ENCODE peak calls at places on chromosomes 12 and 14, in seven cellular contexts. X is GM23248, D is body of pancreas, P is A673, C is BJ, M is MM.1S, L is DND-41. Q is an unnamed sample.

GRCh38 chr12:72448089-72448488 is 175.9 kb downstream of the TRHDE start:
- DNase-seq in X (no peak), D (no peak), P (peak), M (no peak), L (no peak), C (no peak), Q (peak)

GRCh38 chr14:67514650-67515385 is 18.3 kb upstream of the PLEKHH1 start:
- DNase-seq in M (peak), X (peak), L (peak), D (peak), P (peak), C (no peak), Q (no peak)

GRCh38 chr12:9736931-9737705 is 4.2 kb upstream of the CLECL1 start:
- DNase-seq in L (no peak), P (no peak), M (no peak), C (no peak), D (no peak), X (no peak), Q (no peak)

GRCh38 chr12:51349026-51349425 is 2.5 kb upstream of the CELA1 start:
- DNase-seq in L (no peak), D (no peak), P (no peak), X (peak), M (no peak), C (peak), Q (no peak)

GRCh38 chr12:126483145-126484068 is 1418.2 kb downstream of the AACS start:
- DNase-seq in D (no peak), C (peak), L (no peak), X (peak), M (no peak), P (peak), Q (peak)

GRCh38 chr12:122336015-122336946 is 70.0 kb upstream of the VPS33A start:
- DNase-seq in C (no peak), M (no peak), P (peak), X (peak), D (peak), L (peak), Q (no peak)

GRCh38 chr12:77382096-77382742 is 316.9 kb upstream of the E2F7 start:
- DNase-seq in D (no peak), P (no peak), L (no peak), M (no peak), X (peak), C (no peak), Q (no peak)

GRCh38 chr14:69880051-69880487 is 853 bp downstream of the SMOC1 start:
- DNase-seq in M (peak), X (peak), C (no peak), P (no peak), L (no peak), D (no peak), Q (no peak)

GRCh38 chr14:73717998-73718741 is 4.0 kb upstream of the PNMA1 start:
- DNase-seq in D (no peak), X (no peak), C (no peak), P (no peak), M (no peak), L (no peak), Q (no peak)

GRCh38 chr12:85866929-85867776 is 6.9 kb upstream of the NTS start:
- DNase-seq in X (peak), M (peak), C (no peak), P (peak), L (no peak), D (peak), Q (peak)

GRCh38 chr14:64738306-64738879 is 34.2 kb downstream of the PLEKHG3 start:
- DNase-seq in D (no peak), L (no peak), X (no peak), P (no peak), C (no peak), M (no peak), Q (no peak)

GRCh38 chr14:102949801-102950451 is 27.5 kb downstream of the AMN start:
- DNase-seq in P (no peak), C (no peak), M (no peak), X (peak), L (no peak), D (peak), Q (no peak)

DNA sequence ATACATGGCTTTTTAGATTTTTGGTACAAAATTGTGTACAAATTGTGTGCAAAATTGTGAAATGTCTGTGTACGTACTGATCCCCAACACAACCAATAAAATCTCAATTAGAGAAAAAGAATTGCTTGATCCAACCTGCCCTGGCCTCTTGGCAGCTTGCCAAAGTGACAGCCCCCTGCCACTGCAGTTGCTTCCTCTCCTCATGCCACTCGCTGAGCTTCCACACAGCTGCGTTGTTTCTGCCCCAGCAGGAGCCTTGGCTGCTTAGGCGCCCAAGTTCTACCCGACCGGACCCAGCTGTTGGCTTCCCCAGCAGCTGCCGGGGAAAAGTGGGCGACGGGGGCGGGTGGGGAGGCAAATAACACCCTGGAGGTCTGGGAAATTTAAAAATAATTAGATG is 171.9 kb upstream of the ATF7IP start:
- DNase-seq in L (no peak), C (no peak), D (no peak), M (no peak), P (peak), X (no peak), Q (peak)
- H3K4me3 ChIP-seq in L (no peak), C (no peak), D (no peak), M (no peak), P (no peak), X (no peak), Q (no peak)

DNA sequence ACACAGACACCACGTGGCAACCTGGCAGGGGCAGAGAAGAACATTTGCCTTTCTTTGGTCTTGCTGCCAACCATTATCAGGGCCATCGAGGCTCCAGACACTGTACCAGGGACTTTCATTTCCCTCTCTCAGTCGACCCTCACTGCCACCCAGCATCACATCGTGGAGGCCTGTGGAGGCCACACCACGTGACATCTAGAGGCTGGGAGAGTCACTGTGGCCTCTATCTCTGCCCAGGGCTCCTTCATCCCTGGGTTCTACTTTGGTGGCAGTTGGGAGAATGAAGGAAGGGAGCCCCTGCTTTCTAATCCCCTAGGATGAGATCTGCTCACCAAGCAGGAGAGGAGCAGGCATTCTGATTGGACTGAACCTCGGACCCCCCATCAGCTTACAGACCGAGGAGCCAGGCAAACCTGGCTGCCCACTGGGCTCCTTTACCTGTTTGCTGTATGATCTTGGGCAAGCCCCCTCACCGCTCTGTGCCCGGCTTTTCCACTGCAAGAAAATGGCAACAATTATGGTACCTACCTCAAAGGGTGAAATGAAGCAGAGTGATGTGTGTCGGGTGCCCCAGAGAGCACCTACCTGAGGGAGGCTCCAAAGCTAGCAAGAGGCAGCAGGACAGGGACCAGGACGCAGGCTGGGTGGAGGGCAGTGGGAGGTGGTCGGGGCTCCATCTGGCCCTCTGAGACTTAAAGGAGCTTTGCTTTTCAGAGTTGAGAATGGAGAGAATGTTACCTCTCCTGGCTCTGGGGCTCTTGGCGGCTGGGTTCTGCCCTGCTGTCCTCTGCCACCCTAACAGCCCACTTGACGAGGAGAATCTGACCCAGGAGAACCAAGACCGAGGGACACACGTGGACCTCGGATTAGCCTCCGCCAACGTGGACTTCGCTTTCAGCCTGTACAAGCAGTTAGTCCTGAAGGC is 1.8 kb downstream of the SERPINA3 start:
- DNase-seq in C (no peak), X (no peak), M (no peak), D (no peak), L (no peak), P (no peak), Q (no peak)
- H3K4me3 ChIP-seq in C (no peak), X (no peak), M (no peak), D (no peak), L (no peak), P (no peak), Q (no peak)

DNA sequence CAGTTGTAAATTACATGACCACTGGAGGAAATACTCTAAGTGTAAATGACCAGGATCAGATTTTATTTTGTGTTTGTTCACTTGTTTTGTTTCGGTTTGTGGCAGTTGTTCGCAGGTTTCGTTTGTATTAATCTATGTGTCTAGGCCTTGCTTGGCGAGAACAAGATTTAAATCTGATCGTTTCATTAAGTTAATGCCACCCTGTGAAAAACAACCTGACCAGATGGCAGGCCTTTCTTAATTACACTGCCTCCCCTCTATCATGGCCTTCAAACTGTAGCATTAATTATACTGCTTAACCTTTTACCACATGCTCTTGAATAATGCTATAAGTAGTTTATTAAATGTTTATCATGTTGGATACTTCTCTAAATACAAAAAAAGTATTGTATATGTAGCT is 990.2 kb downstream of the TMTC2 start:
- DNase-seq in D (no peak), X (no peak), L (no peak), C (no peak), P (no peak), M (no peak), Q (no peak)
- H3K4me3 ChIP-seq in D (no peak), X (no peak), L (no peak), C (no peak), P (no peak), M (no peak), Q (no peak)

GRCh38 chr12:54217774-54218221 is 29.0 kb upstream of the SMUG1 start:
- DNase-seq in P (peak), M (peak), C (no peak), X (peak), D (no peak), L (no peak), Q (no peak)

GRCh38 chr12:54215990-54216579 is 27.3 kb upstream of the SMUG1 start:
- DNase-seq in M (no peak), L (peak), C (no peak), D (no peak), X (no peak), P (no peak), Q (no peak)

GRCh38 chr12:54214553-54215374 is 26.0 kb upstream of the SMUG1 start:
- DNase-seq in M (peak), X (peak), P (peak), L (peak), C (peak), D (peak), Q (peak)

GRCh38 chr12:54216580-54217308 is 28.0 kb upstream of the SMUG1 start:
- DNase-seq in D (peak), L (peak), C (no peak), M (peak), P (peak), X (peak), Q (no peak)

GRCh38 chr12:54217309-54217661 is 28.5 kb upstream of the SMUG1 start:
- DNase-seq in L (no peak), P (no peak), X (no peak), D (no peak), C (no peak), M (no peak), Q (no peak)
- H3K4me3 ChIP-seq in L (peak), P (peak), X (peak), D (no peak), C (peak), M (peak), Q (peak)

GRCh38 chr14:63295991-63296630 is 22.6 kb downstream of the GPHB5 start:
- DNase-seq in L (no peak), P (no peak), D (no peak), X (peak), M (no peak), C (no peak), Q (peak)
- H3K4me3 ChIP-seq in L (no peak), P (no peak), D (no peak), X (no peak), M (no peak), C (no peak), Q (no peak)

DNA sequence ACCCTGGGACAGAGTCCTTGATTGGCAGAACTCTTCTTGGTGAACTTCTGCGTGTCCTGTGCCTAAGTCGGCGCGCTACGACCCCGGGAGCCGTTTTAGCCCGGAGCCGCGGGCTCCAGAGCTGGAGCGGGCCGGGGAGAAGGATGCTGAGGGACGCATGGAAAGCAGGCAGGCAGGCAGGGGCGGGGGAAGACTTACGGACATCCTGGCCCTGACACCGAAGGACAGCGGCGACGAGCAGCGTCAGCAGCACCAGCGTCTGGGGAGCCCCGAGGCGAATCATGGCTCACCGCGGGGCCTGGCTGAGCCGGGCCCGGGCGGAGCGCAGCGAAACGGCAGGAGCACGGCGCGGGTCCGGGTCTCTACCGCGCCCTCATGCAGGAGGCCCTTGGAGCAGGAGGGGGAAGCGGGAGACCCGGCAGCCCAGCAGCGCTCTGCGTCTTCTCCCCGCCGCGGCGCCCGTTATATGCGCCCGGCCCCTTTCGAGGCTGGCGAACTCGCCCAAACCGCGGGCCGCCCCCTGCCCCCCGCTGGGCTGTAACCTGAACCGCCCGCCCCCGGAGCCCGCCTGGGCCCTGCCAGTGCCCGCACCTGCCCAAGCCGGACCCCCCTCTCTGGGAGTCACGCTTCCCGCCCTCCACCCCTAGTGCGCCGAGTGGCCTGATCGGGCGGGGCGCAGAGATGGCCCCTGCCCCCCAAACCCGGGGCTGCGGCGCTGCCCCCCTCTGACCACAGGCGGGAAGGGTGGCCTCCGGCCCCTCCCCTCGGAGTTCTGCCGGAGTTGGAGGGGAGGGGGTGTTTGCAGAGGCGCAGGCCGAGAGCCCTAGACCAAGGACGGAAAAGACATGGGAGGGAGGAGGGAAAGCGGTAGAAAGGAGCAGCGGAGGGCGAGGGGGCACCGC is at the start of gene COL2A1:
- DNase-seq in M (no peak), D (peak), C (no peak), P (peak), X (peak), L (no peak), Q (no peak)
- H3K4me3 ChIP-seq in M (peak), D (no peak), C (peak), P (peak), X (peak), L (no peak), Q (peak)

GRCh38 chr14:22428681-22429315 is 160.2 kb downstream of the DAD1 start:
- DNase-seq in P (peak), M (no peak), C (no peak), L (no peak), D (no peak), X (peak), Q (no peak)

GRCh38 chr14:22426711-22427110 is 162.3 kb downstream of the DAD1 start:
- DNase-seq in M (no peak), D (no peak), C (no peak), X (no peak), P (no peak), L (no peak), Q (no peak)

GRCh38 chr14:22429546-22429945 is 159.5 kb downstream of the DAD1 start:
- DNase-seq in P (no peak), D (no peak), L (no peak), M (no peak), C (no peak), X (no peak), Q (no peak)

GRCh38 chr14:22423958-22424357 is 165.1 kb downstream of the DAD1 start:
- DNase-seq in L (no peak), P (no peak), C (no peak), X (no peak), M (no peak), D (no peak), Q (no peak)

GRCh38 chr14:22427771-22428228 is 161.2 kb downstream of the DAD1 start:
- DNase-seq in L (no peak), M (no peak), D (peak), C (peak), P (peak), X (peak), Q (peak)
- H3K4me3 ChIP-seq in L (no peak), M (no peak), D (no peak), C (peak), P (peak), X (peak), Q (no peak)

DNA sequence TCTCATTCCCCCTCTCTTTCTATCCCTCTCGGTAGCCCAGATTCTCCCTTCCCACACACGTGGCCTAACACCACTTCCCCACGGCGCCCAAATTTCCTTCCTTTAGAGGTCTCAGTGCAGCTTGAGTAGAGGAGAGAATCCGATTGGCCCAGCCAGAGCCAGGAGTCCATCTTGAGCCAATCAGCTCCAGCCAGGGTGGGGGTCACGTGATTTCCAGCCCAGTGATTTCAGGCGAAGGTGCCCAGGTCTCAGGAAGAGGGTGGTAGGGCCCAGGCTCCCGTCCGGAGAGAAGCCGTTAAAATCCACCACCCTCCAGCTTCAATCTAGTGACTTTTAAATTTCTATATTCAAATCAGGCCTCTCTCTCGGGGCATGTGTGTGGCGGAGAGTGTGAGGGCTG is 45.2 kb upstream of the MYL2 start:
- DNase-seq in P (no peak), M (no peak), X (no peak), C (no peak), L (no peak), D (no peak), Q (no peak)
- H3K4me3 ChIP-seq in P (no peak), M (no peak), X (no peak), C (no peak), L (no peak), D (no peak), Q (no peak)